ENCODE peak calls at places on chromosomes 12 and 14, in nine cellular contexts. K is GM12878, X is HCT116, P is upper lobe of left lung, D is GM23338, T is HepG2, O is stomach, Z is transverse colon, I is endothelial cell of umbilical vein. C is an unnamed sample. For H3K36me3, the result is how much of the 10 kb centered on the place peaks cover.

GRCh38 chr14:99342204-99342603 is 70.2 kb upstream of the BCL11B start:
- DNase-seq in T (no peak), P (no peak), O (no peak), I (no peak), Z (no peak), X (no peak), D (no peak), K (no peak), C (no peak)

GRCh38 chr12:9597365-9597764 is 10.4 kb downstream of the KLRB1 start:
- DNase-seq in T (no peak), X (no peak), O (no peak), K (no peak), Z (no peak), D (no peak), P (no peak), I (no peak), C (no peak)

GRCh38 chr12:118271199-118271598 is 101.5 kb downstream of the TAOK3 start:
- DNase-seq in I (no peak), T (no peak), K (no peak), P (no peak), D (no peak), Z (no peak), O (no peak), X (no peak), C (no peak)

GRCh38 chr14:77306406-77307098 is 14.1 kb downstream of the POMT2 start:
- DNase-seq in X (no peak), K (no peak), O (no peak), I (no peak), D (no peak), Z (no peak), P (no peak), T (no peak), C (no peak)

GRCh38 chr12:12108441-12109058 is 37.8 kb downstream of the BCL2L14 start:
- DNase-seq in I (no peak), K (no peak), D (no peak), O (no peak), T (no peak), Z (no peak), X (no peak), P (no peak), C (no peak)

GRCh38 chr12:131105736-131106356 is 152.1 kb downstream of the ADGRD1 start:
- DNase-seq in I (no peak), Z (no peak), D (no peak), P (peak), T (no peak), X (no peak), O (no peak), K (no peak), C (no peak)

GRCh38 chr12:58917699-58918334 is 2.5 kb downstream of the LRIG3 start:
- DNase-seq in Z (no peak), T (no peak), D (no peak), I (peak), K (no peak), O (no peak), X (no peak), P (no peak), C (no peak)

GRCh38 chr14:59321184-59321952 is 132.9 kb downstream of the DAAM1 start:
- DNase-seq in T (no peak), D (no peak), Z (no peak), X (no peak), K (no peak), O (no peak), P (no peak), I (peak), C (no peak)

GRCh38 chr14:103518416-103519042 is 4.1 kb downstream of the CKB start:
- DNase-seq in T (peak), O (peak), Z (peak), I (peak), P (peak), D (peak), K (no peak), X (no peak), C (no peak)

GRCh38 chr12:11664101-11664500 is 14.6 kb downstream of the ETV6 start:
- DNase-seq in T (no peak), Z (no peak), O (no peak), P (no peak), K (no peak), X (no peak), I (no peak), D (no peak), C (no peak)

GRCh38 chr12:77578471-77579262 is 252.0 kb upstream of the NAV3 start:
- DNase-seq in P (no peak), D (no peak), X (no peak), O (no peak), Z (no peak), K (no peak), I (no peak), T (no peak), C (no peak)

GRCh38 chr14:74563621-74564159 is 48.3 kb downstream of the LTBP2 start:
- DNase-seq in Z (no peak), O (no peak), X (no peak), P (no peak), D (no peak), T (no peak), K (no peak), I (no peak), C (no peak)

GRCh38 chr14:100747021-100747586 is 20.4 kb downstream of the DLK1 start:
- DNase-seq in D (no peak), X (peak), I (no peak), K (no peak), P (no peak), O (no peak), T (peak), Z (no peak), C (no peak)

GRCh38 chr12:132204822-132205270 is 60.6 kb downstream of the NOC4L start:
- DNase-seq in Z (no peak), T (no peak), O (no peak), D (no peak), P (peak), K (no peak), I (no peak), X (no peak), C (no peak)

GRCh38 chr14:72552236-72552635 is 341.7 kb downstream of the DPF3 start:
- DNase-seq in I (no peak), K (no peak), D (no peak), T (no peak), O (no peak), Z (no peak), X (no peak), P (no peak), C (no peak)

GRCh38 chr14:80269338-80269935 is 58.1 kb upstream of the DIO2 start:
- DNase-seq in O (no peak), I (peak), P (no peak), T (no peak), D (no peak), X (no peak), Z (no peak), K (no peak), C (no peak)

GRCh38 chr14:32087173-32087861 is 10.2 kb downstream of the ARHGAP5 start:
- DNase-seq in I (no peak), K (no peak), Z (no peak), O (no peak), D (peak), P (no peak), T (peak), X (peak), C (no peak)

GRCh38 chr14:72608391-72609204 is 285.3 kb downstream of the DPF3 start:
- DNase-seq in K (no peak), O (no peak), T (no peak), X (peak), P (no peak), I (peak), D (no peak), Z (no peak), C (no peak)

GRCh38 chr12:59491877-59492276 is 104.0 kb upstream of the SLC16A7 start:
- DNase-seq in T (no peak), Z (no peak), I (no peak), K (no peak), P (no peak), X (no peak), O (no peak), D (no peak), C (no peak)

GRCh38 chr14:102697125-102697900 is 79.9 kb upstream of the TRAF3 start:
- DNase-seq in T (peak), D (no peak), Z (no peak), P (no peak), X (no peak), K (no peak), I (peak), O (no peak), C (no peak)

GRCh38 chr12:88472248-88472647 is 108.0 kb downstream of the KITLG start:
- DNase-seq in K (no peak), D (no peak), X (no peak), P (no peak), T (no peak), O (no peak), I (no peak), Z (no peak), C (no peak)

GRCh38 chr14:81004575-81004974 is 49.2 kb downstream of the TSHR start:
- DNase-seq in K (no peak), Z (no peak), O (no peak), X (no peak), T (no peak), I (no peak), P (no peak), D (no peak), C (no peak)

GRCh38 chr12:108098374-108098773 is 30.7 kb upstream of the WSCD2 start:
- DNase-seq in T (no peak), D (no peak), K (no peak), O (no peak), X (no peak), I (no peak), Z (no peak), P (no peak), C (no peak)

GRCh38 chr14:91872517-91873470 is 5.5 kb upstream of the TC2N start:
- DNase-seq in D (no peak), X (no peak), P (peak), T (no peak), K (no peak), Z (peak), O (peak), I (peak), C (peak)

GRCh38 chr12:121184984-121185894 is 24.7 kb upstream of the P2RX4 start:
- DNase-seq in P (no peak), X (no peak), K (no peak), Z (no peak), T (no peak), I (no peak), D (no peak), O (no peak), C (no peak)

GRCh38 chr12:12673296-12673695 is 22.7 kb downstream of the GPR19 start:
- DNase-seq in O (no peak), X (no peak), T (no peak), I (no peak), K (peak), D (no peak), Z (no peak), P (no peak), C (no peak)

GRCh38 chr12:58310828-58311273 is 369.5 kb downstream of the ATP23 start:
- DNase-seq in K (no peak), P (no peak), T (peak), I (peak), D (no peak), X (peak), O (no peak), Z (no peak), C (no peak)

GRCh38 chr14:91127411-91127810 is 13.5 kb downstream of the DGLUCY start:
- DNase-seq in D (no peak), O (peak), P (peak), Z (peak), K (no peak), T (no peak), I (no peak), X (no peak), C (peak)

GRCh38 chr12:1691123-1692007 is 495 bp downstream of the ADIPOR2 start:
- DNase-seq in I (peak), K (no peak), O (peak), P (peak), X (no peak), Z (peak), D (peak), T (peak), C (no peak)

GRCh38 chr12:46369095-46369473 is 3.5 kb downstream of the SLC38A2 start:
- DNase-seq in P (no peak), Z (no peak), D (no peak), X (no peak), I (no peak), O (no peak), T (no peak), K (no peak), C (no peak)

GRCh38 chr12:46368138-46368537 is 4.4 kb downstream of the SLC38A2 start:
- DNase-seq in D (no peak), I (peak), K (no peak), O (no peak), P (no peak), T (peak), Z (no peak), X (no peak), C (no peak)

GRCh38 chr12:46367351-46368029 is 5.1 kb downstream of the SLC38A2 start:
- DNase-seq in K (no peak), P (no peak), Z (no peak), X (no peak), T (no peak), I (peak), D (no peak), O (no peak), C (no peak)

GRCh38 chr12:46369474-46370379 is 2.8 kb downstream of the SLC38A2 start:
- DNase-seq in I (no peak), D (no peak), P (no peak), O (no peak), Z (no peak), T (no peak), K (no peak), X (no peak), C (no peak)

DNA sequence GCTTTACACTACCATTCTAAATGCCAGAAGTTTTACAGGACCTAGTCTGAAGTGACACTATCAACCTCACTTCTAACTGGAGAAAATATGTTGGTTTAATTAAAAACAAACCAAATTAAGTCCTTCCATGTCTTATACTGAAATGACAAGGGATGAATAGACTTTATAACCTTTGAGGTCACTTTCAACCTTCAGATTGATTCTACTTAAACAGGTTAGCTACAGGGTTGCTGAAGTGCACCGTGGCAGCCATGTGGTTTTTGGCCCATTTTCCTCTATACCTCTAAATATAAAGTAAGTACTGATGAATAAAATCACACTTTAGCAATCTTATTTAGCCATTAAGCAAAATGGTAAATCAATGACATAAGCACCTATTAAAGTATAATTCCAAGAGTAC is 3.9 kb downstream of the SLC38A2 start:
- DNase-seq in K (no peak), P (no peak), Z (no peak), O (no peak), T (no peak), X (no peak), D (no peak), I (no peak), C (no peak)
- TF ChIP-seq POLR2AphosphoS5 in K (no peak), P (no peak), Z (no peak), O (no peak), T (peak), X (no peak), D (no peak), I (no peak), C (no peak)

DNA sequence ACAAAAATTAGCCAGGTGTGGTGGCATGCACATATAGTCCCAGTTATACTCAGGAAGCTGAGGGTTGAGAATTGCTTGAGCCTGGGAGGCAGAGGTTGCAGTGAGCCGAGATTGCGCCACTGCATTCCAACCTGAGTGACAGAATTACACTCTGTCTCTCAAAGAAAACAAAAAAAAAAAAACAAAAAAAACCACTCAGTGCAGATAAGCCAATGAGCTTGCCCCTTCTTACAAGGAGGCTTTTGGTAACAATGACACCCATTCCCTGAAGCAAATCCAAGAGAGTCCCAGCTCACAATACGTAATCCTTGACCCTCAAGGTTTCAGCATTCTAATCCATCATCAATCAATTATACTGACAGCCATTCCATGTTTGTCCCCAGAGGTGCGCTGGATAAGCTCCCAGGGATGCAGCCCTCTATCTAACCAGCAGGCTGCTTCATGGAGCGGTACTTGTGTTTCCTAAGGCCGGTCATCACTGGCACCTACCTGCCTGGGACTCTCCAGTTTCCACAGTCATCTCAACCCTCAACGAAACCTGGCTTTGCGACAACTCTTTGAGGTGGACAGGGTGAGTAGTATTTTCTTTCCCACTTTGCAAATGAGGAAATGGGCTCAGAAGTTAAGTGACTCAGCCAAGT is 12.4 kb downstream of the GCN1 start:
- DNase-seq in K (no peak), T (peak), I (no peak), D (no peak), Z (no peak), O (no peak), P (no peak), X (no peak), C (no peak)
- H3K36me3 ChIP-seq in K (half or more), T (under half), I (under half), D (under half), Z (under half), O (half or more), P (half or more), X (half or more), C (under half)

DNA sequence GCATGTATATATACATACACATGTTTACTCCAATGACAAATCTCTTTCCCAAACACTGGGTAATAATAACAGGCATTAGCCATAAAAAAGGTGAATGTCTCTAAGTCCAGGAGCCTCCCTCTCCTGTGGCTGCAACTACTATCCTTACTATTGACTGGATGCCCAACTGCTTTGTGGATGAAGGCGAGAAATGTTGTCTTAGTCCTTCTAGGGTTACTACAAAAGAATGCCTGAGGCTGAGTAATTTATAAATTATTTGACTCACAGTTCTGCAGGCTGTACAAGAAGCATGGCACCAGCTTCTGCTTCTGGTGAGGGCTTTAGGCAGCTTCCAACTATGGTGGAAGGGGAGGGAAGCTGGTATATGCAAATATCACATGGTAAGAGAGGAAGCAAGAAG is 366.0 kb upstream of the DDHD1 start:
- DNase-seq in T (no peak), I (no peak), Z (no peak), D (no peak), K (no peak), O (no peak), P (no peak), X (no peak), C (no peak)
- TF ChIP-seq POLR2AphosphoS5 in T (no peak), I (no peak), Z (no peak), D (no peak), K (no peak), O (no peak), P (no peak), X (no peak), C (no peak)

GRCh38 chr12:57187222-57188089 is 29.1 kb upstream of the NXPH4 start:
- DNase-seq in K (no peak), T (no peak), I (no peak), P (no peak), O (no peak), X (no peak), D (no peak), Z (no peak), C (no peak)

GRCh38 chr12:57188090-57188425 is 28.5 kb upstream of the NXPH4 start:
- DNase-seq in I (no peak), Z (no peak), D (no peak), K (no peak), O (no peak), P (no peak), X (no peak), T (no peak), C (peak)

GRCh38 chr12:57185403-57185802 is 31.2 kb upstream of the NXPH4 start:
- DNase-seq in D (no peak), X (no peak), O (no peak), Z (no peak), K (no peak), I (no peak), P (no peak), T (no peak), C (no peak)

GRCh38 chr12:57183939-57184725 is 32.5 kb upstream of the NXPH4 start:
- DNase-seq in Z (no peak), D (no peak), O (no peak), P (no peak), K (no peak), I (no peak), T (no peak), X (no peak), C (no peak)

DNA sequence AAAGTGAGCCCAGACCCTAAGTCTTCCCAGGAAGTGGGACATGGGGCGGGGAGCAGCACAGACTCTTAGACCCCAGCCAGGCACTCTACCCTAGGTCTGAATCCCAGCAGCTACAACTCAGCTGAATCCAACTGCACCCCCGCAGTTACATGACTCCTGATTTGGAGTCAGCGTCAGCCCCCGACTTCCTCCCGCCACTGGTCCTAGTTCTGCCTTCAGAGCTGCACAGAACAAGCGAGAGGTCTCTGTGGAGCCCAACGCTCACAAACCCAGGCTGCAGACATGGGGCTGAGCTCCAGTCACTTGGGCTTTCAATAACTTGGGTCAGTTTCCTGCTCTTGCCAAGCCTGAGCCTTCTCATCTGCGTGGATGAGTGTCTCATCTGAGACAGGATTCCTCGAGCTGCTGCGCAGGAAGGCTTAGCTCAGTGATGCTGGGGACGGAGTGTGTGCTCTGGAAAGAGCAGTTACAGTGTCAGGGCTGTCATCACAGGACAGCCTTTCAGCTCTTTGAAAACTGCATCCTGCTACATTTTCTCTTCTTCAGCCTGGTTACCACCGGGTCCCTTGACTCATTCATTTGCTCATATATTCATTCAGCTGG is 30.6 kb upstream of the NXPH4 start:
- DNase-seq in X (no peak), K (no peak), D (no peak), I (no peak), T (no peak), P (no peak), O (no peak), Z (no peak), C (no peak)
- H3K36me3 ChIP-seq in X (under half), K (under half), D (under half), I (under half), T (half or more), P (half or more), O (half or more), Z (under half), C (under half)

GRCh38 chr12:79665488-79665887 is 25.3 kb downstream of the PAWR start:
- DNase-seq in K (no peak), P (no peak), D (no peak), O (no peak), I (no peak), X (no peak), T (no peak), Z (no peak), C (no peak)
- TF ChIP-seq POLR2AphosphoS5 in K (no peak), P (no peak), D (no peak), O (no peak), I (no peak), X (no peak), T (no peak), Z (no peak), C (no peak)

DNA sequence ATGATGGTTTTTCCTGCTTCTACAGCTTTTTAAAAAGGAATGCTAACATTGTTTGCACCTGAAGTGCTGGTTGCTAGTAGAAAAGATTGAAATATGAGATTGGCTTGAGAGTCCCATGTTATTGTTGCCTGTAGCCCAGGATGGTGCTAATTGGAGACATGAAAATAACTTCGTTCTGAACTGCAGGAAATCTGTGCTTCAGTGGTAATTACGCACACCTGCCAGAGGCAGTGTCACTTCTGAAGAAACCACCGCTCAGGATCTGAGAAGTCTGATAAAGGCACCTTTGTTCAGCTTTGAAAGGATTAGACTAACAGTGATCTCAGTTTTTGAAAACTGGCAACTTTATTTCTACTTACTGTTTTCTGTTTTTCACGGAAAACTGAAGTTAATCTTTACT is 15.5 kb upstream of the ATP6V0A2 start:
- DNase-seq in O (no peak), D (no peak), T (no peak), X (no peak), P (no peak), Z (no peak), I (no peak), K (no peak), C (no peak)
- H3K36me3 ChIP-seq in O (half or more), D (under half), T (under half), X (under half), P (half or more), Z (under half), I (under half), K (under half), C (under half)

C was measured in breast epithelium.